ENCODE peak calls at places on chromosomes 6 and 20, in eight cellular contexts. One of them, this sample, is unnamed.

GRCh38 chr20:25077610-25078169 is 4.3 kb downstream of the VSX1 start:
- DNase-seq in nephron progenitor cell: peak
- DNase-seq in stimulated activated CD4-positive, alpha-beta T cell treated with anti-CD3 and anti-CD28 coated beads, Interleukin-4, amount 100 ng/mL, for 48 hours: no peak
- DNase-seq in effector CD8-positive, alpha-beta T cell: no peak
- DNase-seq in mucosa of gallbladder: peak
- DNase-seq in foreskin melanocyte: no peak
- DNase-seq in left kidney: no peak
- DNase-seq in NCI-H1105 treated with DMSO at 0.1 percent for 48 hours: no peak
- DNase-seq in this sample: peak

GRCh38 chr6:11188161-11188915 is 44.1 kb downstream of the NEDD9 start:
- DNase-seq in effector CD8-positive, alpha-beta T cell: no peak
- DNase-seq in mucosa of gallbladder: peak
- DNase-seq in NCI-H1105 treated with DMSO at 0.1 percent for 48 hours: no peak
- DNase-seq in nephron progenitor cell: no peak
- DNase-seq in foreskin melanocyte: no peak
- DNase-seq in stimulated activated CD4-positive, alpha-beta T cell treated with anti-CD3 and anti-CD28 coated beads, Interleukin-4, amount 100 ng/mL, for 48 hours: no peak
- DNase-seq in left kidney: no peak
- DNase-seq in this sample: no peak

GRCh38 chr6:139161169-139161568 is 26.3 kb downstream of the HECA start:
- DNase-seq in effector CD8-positive, alpha-beta T cell: peak
- DNase-seq in NCI-H1105 treated with DMSO at 0.1 percent for 48 hours: no peak
- DNase-seq in stimulated activated CD4-positive, alpha-beta T cell treated with anti-CD3 and anti-CD28 coated beads, Interleukin-4, amount 100 ng/mL, for 48 hours: no peak
- DNase-seq in nephron progenitor cell: no peak
- DNase-seq in mucosa of gallbladder: no peak
- DNase-seq in left kidney: no peak
- DNase-seq in foreskin melanocyte: no peak
- DNase-seq in this sample: peak

GRCh38 chr20:32623667-32624157 is 38.6 kb upstream of the NOL4L start:
- DNase-seq in stimulated activated CD4-positive, alpha-beta T cell treated with anti-CD3 and anti-CD28 coated beads, Interleukin-4, amount 100 ng/mL, for 48 hours: no peak
- DNase-seq in left kidney: peak
- DNase-seq in mucosa of gallbladder: no peak
- DNase-seq in effector CD8-positive, alpha-beta T cell: no peak
- DNase-seq in foreskin melanocyte: no peak
- DNase-seq in NCI-H1105 treated with DMSO at 0.1 percent for 48 hours: peak
- DNase-seq in nephron progenitor cell: peak
- DNase-seq in this sample: no peak

GRCh38 chr6:144955853-144956252 is 670.7 kb downstream of the UTRN start:
- DNase-seq in stimulated activated CD4-positive, alpha-beta T cell treated with anti-CD3 and anti-CD28 coated beads, Interleukin-4, amount 100 ng/mL, for 48 hours: no peak
- DNase-seq in foreskin melanocyte: no peak
- DNase-seq in mucosa of gallbladder: no peak
- DNase-seq in left kidney: no peak
- DNase-seq in NCI-H1105 treated with DMSO at 0.1 percent for 48 hours: no peak
- DNase-seq in nephron progenitor cell: no peak
- DNase-seq in effector CD8-positive, alpha-beta T cell: no peak
- DNase-seq in this sample: peak

GRCh38 chr6:139577124-139577800 is 202.8 kb upstream of the CITED2 start:
- DNase-seq in left kidney: peak
- DNase-seq in NCI-H1105 treated with DMSO at 0.1 percent for 48 hours: no peak
- DNase-seq in foreskin melanocyte: no peak
- DNase-seq in stimulated activated CD4-positive, alpha-beta T cell treated with anti-CD3 and anti-CD28 coated beads, Interleukin-4, amount 100 ng/mL, for 48 hours: no peak
- DNase-seq in mucosa of gallbladder: no peak
- DNase-seq in nephron progenitor cell: no peak
- DNase-seq in effector CD8-positive, alpha-beta T cell: no peak
- DNase-seq in this sample: peak

GRCh38 chr6:34573567-34574183 is 17.5 kb upstream of the SPDEF start:
- DNase-seq in mucosa of gallbladder: no peak
- DNase-seq in nephron progenitor cell: no peak
- DNase-seq in stimulated activated CD4-positive, alpha-beta T cell treated with anti-CD3 and anti-CD28 coated beads, Interleukin-4, amount 100 ng/mL, for 48 hours: no peak
- DNase-seq in foreskin melanocyte: no peak
- DNase-seq in NCI-H1105 treated with DMSO at 0.1 percent for 48 hours: no peak
- DNase-seq in left kidney: no peak
- DNase-seq in effector CD8-positive, alpha-beta T cell: no peak
- DNase-seq in this sample: no peak

GRCh38 chr6:30748851-30749540 is 4.6 kb upstream of the IER3 start:
- DNase-seq in effector CD8-positive, alpha-beta T cell: no peak
- DNase-seq in mucosa of gallbladder: no peak
- DNase-seq in nephron progenitor cell: no peak
- DNase-seq in left kidney: peak
- DNase-seq in NCI-H1105 treated with DMSO at 0.1 percent for 48 hours: no peak
- DNase-seq in foreskin melanocyte: peak
- DNase-seq in stimulated activated CD4-positive, alpha-beta T cell treated with anti-CD3 and anti-CD28 coated beads, Interleukin-4, amount 100 ng/mL, for 48 hours: no peak
- DNase-seq in this sample: peak

GRCh38 chr6:142702501-142703460 is 242.2 kb downstream of the HIVEP2 start:
- DNase-seq in NCI-H1105 treated with DMSO at 0.1 percent for 48 hours: no peak
- DNase-seq in mucosa of gallbladder: peak
- DNase-seq in left kidney: peak
- DNase-seq in foreskin melanocyte: no peak
- DNase-seq in nephron progenitor cell: no peak
- DNase-seq in stimulated activated CD4-positive, alpha-beta T cell treated with anti-CD3 and anti-CD28 coated beads, Interleukin-4, amount 100 ng/mL, for 48 hours: no peak
- DNase-seq in effector CD8-positive, alpha-beta T cell: no peak
- DNase-seq in this sample: no peak

GRCh38 chr20:22623211-22623610 is 38.8 kb upstream of the FOXA2 start:
- DNase-seq in mucosa of gallbladder: no peak
- DNase-seq in stimulated activated CD4-positive, alpha-beta T cell treated with anti-CD3 and anti-CD28 coated beads, Interleukin-4, amount 100 ng/mL, for 48 hours: no peak
- DNase-seq in left kidney: no peak
- DNase-seq in nephron progenitor cell: no peak
- DNase-seq in effector CD8-positive, alpha-beta T cell: no peak
- DNase-seq in NCI-H1105 treated with DMSO at 0.1 percent for 48 hours: no peak
- DNase-seq in foreskin melanocyte: no peak
- DNase-seq in this sample: peak

GRCh38 chr6:90008908-90009501 is 114.7 kb downstream of the GJA10 start:
- DNase-seq in nephron progenitor cell: no peak
- DNase-seq in left kidney: no peak
- DNase-seq in foreskin melanocyte: no peak
- DNase-seq in stimulated activated CD4-positive, alpha-beta T cell treated with anti-CD3 and anti-CD28 coated beads, Interleukin-4, amount 100 ng/mL, for 48 hours: no peak
- DNase-seq in mucosa of gallbladder: no peak
- DNase-seq in NCI-H1105 treated with DMSO at 0.1 percent for 48 hours: no peak
- DNase-seq in effector CD8-positive, alpha-beta T cell: no peak
- DNase-seq in this sample: peak

GRCh38 chr6:30411515-30412207 is 66.7 kb downstream of the RPP21 start:
- DNase-seq in foreskin melanocyte: peak
- DNase-seq in effector CD8-positive, alpha-beta T cell: peak
- DNase-seq in left kidney: peak
- DNase-seq in stimulated activated CD4-positive, alpha-beta T cell treated with anti-CD3 and anti-CD28 coated beads, Interleukin-4, amount 100 ng/mL, for 48 hours: peak
- DNase-seq in nephron progenitor cell: peak
- DNase-seq in NCI-H1105 treated with DMSO at 0.1 percent for 48 hours: peak
- DNase-seq in mucosa of gallbladder: peak
- DNase-seq in this sample: peak

GRCh38 chr20:56926501-56926900 is 297.4 kb downstream of the TFAP2C start:
- DNase-seq in nephron progenitor cell: no peak
- DNase-seq in mucosa of gallbladder: no peak
- DNase-seq in stimulated activated CD4-positive, alpha-beta T cell treated with anti-CD3 and anti-CD28 coated beads, Interleukin-4, amount 100 ng/mL, for 48 hours: no peak
- DNase-seq in foreskin melanocyte: no peak
- DNase-seq in NCI-H1105 treated with DMSO at 0.1 percent for 48 hours: no peak
- DNase-seq in effector CD8-positive, alpha-beta T cell: no peak
- DNase-seq in left kidney: no peak
- DNase-seq in this sample: no peak

GRCh38 chr20:1302578-1303541 is 26.1 kb downstream of the SDCBP2 start:
- DNase-seq in left kidney: peak
- DNase-seq in effector CD8-positive, alpha-beta T cell: no peak
- DNase-seq in mucosa of gallbladder: no peak
- DNase-seq in NCI-H1105 treated with DMSO at 0.1 percent for 48 hours: no peak
- DNase-seq in foreskin melanocyte: peak
- DNase-seq in nephron progenitor cell: no peak
- DNase-seq in stimulated activated CD4-positive, alpha-beta T cell treated with anti-CD3 and anti-CD28 coated beads, Interleukin-4, amount 100 ng/mL, for 48 hours: no peak
- DNase-seq in this sample: peak

GRCh38 chr6:169019111-169019510 is 234.5 kb downstream of the THBS2 start:
- DNase-seq in foreskin melanocyte: no peak
- DNase-seq in NCI-H1105 treated with DMSO at 0.1 percent for 48 hours: no peak
- DNase-seq in stimulated activated CD4-positive, alpha-beta T cell treated with anti-CD3 and anti-CD28 coated beads, Interleukin-4, amount 100 ng/mL, for 48 hours: no peak
- DNase-seq in effector CD8-positive, alpha-beta T cell: no peak
- DNase-seq in mucosa of gallbladder: no peak
- DNase-seq in left kidney: no peak
- DNase-seq in nephron progenitor cell: no peak
- DNase-seq in this sample: no peak

GRCh38 chr6:31651602-31652191 is 764 bp downstream of the BAG6 start:
- DNase-seq in nephron progenitor cell: no peak
- DNase-seq in mucosa of gallbladder: no peak
- DNase-seq in NCI-H1105 treated with DMSO at 0.1 percent for 48 hours: peak
- DNase-seq in left kidney: peak
- DNase-seq in foreskin melanocyte: no peak
- DNase-seq in stimulated activated CD4-positive, alpha-beta T cell treated with anti-CD3 and anti-CD28 coated beads, Interleukin-4, amount 100 ng/mL, for 48 hours: no peak
- DNase-seq in effector CD8-positive, alpha-beta T cell: no peak
- DNase-seq in this sample: peak

GRCh38 chr6:25192562-25192961 is 86.6 kb upstream of the CARMIL1 start:
- DNase-seq in NCI-H1105 treated with DMSO at 0.1 percent for 48 hours: no peak
- DNase-seq in nephron progenitor cell: no peak
- DNase-seq in foreskin melanocyte: no peak
- DNase-seq in mucosa of gallbladder: no peak
- DNase-seq in effector CD8-positive, alpha-beta T cell: no peak
- DNase-seq in stimulated activated CD4-positive, alpha-beta T cell treated with anti-CD3 and anti-CD28 coated beads, Interleukin-4, amount 100 ng/mL, for 48 hours: no peak
- DNase-seq in left kidney: no peak
- DNase-seq in this sample: peak

GRCh38 chr20:910840-911770 is 5.0 kb downstream of the ANGPT4 start:
- DNase-seq in mucosa of gallbladder: no peak
- DNase-seq in stimulated activated CD4-positive, alpha-beta T cell treated with anti-CD3 and anti-CD28 coated beads, Interleukin-4, amount 100 ng/mL, for 48 hours: no peak
- DNase-seq in left kidney: peak
- DNase-seq in foreskin melanocyte: no peak
- DNase-seq in nephron progenitor cell: no peak
- DNase-seq in effector CD8-positive, alpha-beta T cell: no peak
- DNase-seq in NCI-H1105 treated with DMSO at 0.1 percent for 48 hours: no peak
- DNase-seq in this sample: peak

GRCh38 chr6:52820198-52820597 is 16.6 kb upstream of the GSTA1 start:
- DNase-seq in left kidney: no peak
- DNase-seq in NCI-H1105 treated with DMSO at 0.1 percent for 48 hours: no peak
- DNase-seq in nephron progenitor cell: no peak
- DNase-seq in mucosa of gallbladder: no peak
- DNase-seq in stimulated activated CD4-positive, alpha-beta T cell treated with anti-CD3 and anti-CD28 coated beads, Interleukin-4, amount 100 ng/mL, for 48 hours: no peak
- DNase-seq in effector CD8-positive, alpha-beta T cell: no peak
- DNase-seq in foreskin melanocyte: no peak
- DNase-seq in this sample: peak

GRCh38 chr6:45138765-45139164 is 189.4 kb upstream of the RUNX2 start:
- DNase-seq in left kidney: no peak
- DNase-seq in nephron progenitor cell: no peak
- DNase-seq in effector CD8-positive, alpha-beta T cell: no peak
- DNase-seq in NCI-H1105 treated with DMSO at 0.1 percent for 48 hours: no peak
- DNase-seq in stimulated activated CD4-positive, alpha-beta T cell treated with anti-CD3 and anti-CD28 coated beads, Interleukin-4, amount 100 ng/mL, for 48 hours: no peak
- DNase-seq in foreskin melanocyte: no peak
- DNase-seq in mucosa of gallbladder: no peak
- DNase-seq in this sample: no peak

GRCh38 chr6:106477790-106478189 is 117.3 kb downstream of the CRYBG1 start:
- DNase-seq in nephron progenitor cell: no peak
- DNase-seq in mucosa of gallbladder: no peak
- DNase-seq in effector CD8-positive, alpha-beta T cell: no peak
- DNase-seq in stimulated activated CD4-positive, alpha-beta T cell treated with anti-CD3 and anti-CD28 coated beads, Interleukin-4, amount 100 ng/mL, for 48 hours: no peak
- DNase-seq in foreskin melanocyte: peak
- DNase-seq in NCI-H1105 treated with DMSO at 0.1 percent for 48 hours: peak
- DNase-seq in left kidney: no peak
- DNase-seq in this sample: peak

GRCh38 chr20:11917663-11918062 is at the start of gene BTBD3:
- DNase-seq in left kidney: peak
- DNase-seq in foreskin melanocyte: peak
- DNase-seq in nephron progenitor cell: no peak
- DNase-seq in mucosa of gallbladder: peak
- DNase-seq in NCI-H1105 treated with DMSO at 0.1 percent for 48 hours: peak
- DNase-seq in stimulated activated CD4-positive, alpha-beta T cell treated with anti-CD3 and anti-CD28 coated beads, Interleukin-4, amount 100 ng/mL, for 48 hours: no peak
- DNase-seq in effector CD8-positive, alpha-beta T cell: no peak
- DNase-seq in this sample: no peak

GRCh38 chr6:1263039-1263849 is 48.7 kb upstream of the FOXQ1 start:
- DNase-seq in nephron progenitor cell: no peak
- DNase-seq in NCI-H1105 treated with DMSO at 0.1 percent for 48 hours: no peak
- DNase-seq in left kidney: no peak
- DNase-seq in foreskin melanocyte: peak
- DNase-seq in effector CD8-positive, alpha-beta T cell: no peak
- DNase-seq in stimulated activated CD4-positive, alpha-beta T cell treated with anti-CD3 and anti-CD28 coated beads, Interleukin-4, amount 100 ng/mL, for 48 hours: no peak
- DNase-seq in mucosa of gallbladder: no peak
- DNase-seq in this sample: peak

GRCh38 chr6:163324928-163325784 is 89.4 kb upstream of the QKI start:
- DNase-seq in stimulated activated CD4-positive, alpha-beta T cell treated with anti-CD3 and anti-CD28 coated beads, Interleukin-4, amount 100 ng/mL, for 48 hours: no peak
- DNase-seq in mucosa of gallbladder: peak
- DNase-seq in left kidney: peak
- DNase-seq in nephron progenitor cell: peak
- DNase-seq in foreskin melanocyte: peak
- DNase-seq in NCI-H1105 treated with DMSO at 0.1 percent for 48 hours: no peak
- DNase-seq in effector CD8-positive, alpha-beta T cell: no peak
- DNase-seq in this sample: peak

GRCh38 chr20:24773751-24774201 is 175.3 kb upstream of the CST7 start:
- DNase-seq in stimulated activated CD4-positive, alpha-beta T cell treated with anti-CD3 and anti-CD28 coated beads, Interleukin-4, amount 100 ng/mL, for 48 hours: no peak
- DNase-seq in NCI-H1105 treated with DMSO at 0.1 percent for 48 hours: no peak
- DNase-seq in foreskin melanocyte: no peak
- DNase-seq in nephron progenitor cell: no peak
- DNase-seq in effector CD8-positive, alpha-beta T cell: no peak
- DNase-seq in left kidney: no peak
- DNase-seq in mucosa of gallbladder: no peak
- DNase-seq in this sample: peak

GRCh38 chr6:127267742-127268588 is 1.3 kb downstream of the RNF146 start:
- DNase-seq in effector CD8-positive, alpha-beta T cell: no peak
- DNase-seq in stimulated activated CD4-positive, alpha-beta T cell treated with anti-CD3 and anti-CD28 coated beads, Interleukin-4, amount 100 ng/mL, for 48 hours: no peak
- DNase-seq in nephron progenitor cell: no peak
- DNase-seq in left kidney: peak
- DNase-seq in foreskin melanocyte: no peak
- DNase-seq in NCI-H1105 treated with DMSO at 0.1 percent for 48 hours: peak
- DNase-seq in mucosa of gallbladder: no peak
- DNase-seq in this sample: peak

GRCh38 chr6:15247750-15248450 is 2.0 kb downstream of the JARID2 start:
- DNase-seq in NCI-H1105 treated with DMSO at 0.1 percent for 48 hours: peak
- DNase-seq in stimulated activated CD4-positive, alpha-beta T cell treated with anti-CD3 and anti-CD28 coated beads, Interleukin-4, amount 100 ng/mL, for 48 hours: peak
- DNase-seq in left kidney: peak
- DNase-seq in effector CD8-positive, alpha-beta T cell: peak
- DNase-seq in mucosa of gallbladder: peak
- DNase-seq in nephron progenitor cell: peak
- DNase-seq in foreskin melanocyte: no peak
- DNase-seq in this sample: peak

GRCh38 chr6:33620158-33620583 is 951 bp upstream of the ITPR3 start:
- DNase-seq in NCI-H1105 treated with DMSO at 0.1 percent for 48 hours: peak
- DNase-seq in nephron progenitor cell: peak
- DNase-seq in left kidney: peak
- DNase-seq in foreskin melanocyte: no peak
- DNase-seq in effector CD8-positive, alpha-beta T cell: no peak
- DNase-seq in mucosa of gallbladder: peak
- DNase-seq in stimulated activated CD4-positive, alpha-beta T cell treated with anti-CD3 and anti-CD28 coated beads, Interleukin-4, amount 100 ng/mL, for 48 hours: no peak
- DNase-seq in this sample: peak

GRCh38 chr6:35090734-35091133 is 50.4 kb downstream of the TCP11 start:
- DNase-seq in nephron progenitor cell: no peak
- DNase-seq in NCI-H1105 treated with DMSO at 0.1 percent for 48 hours: no peak
- DNase-seq in mucosa of gallbladder: no peak
- DNase-seq in effector CD8-positive, alpha-beta T cell: no peak
- DNase-seq in stimulated activated CD4-positive, alpha-beta T cell treated with anti-CD3 and anti-CD28 coated beads, Interleukin-4, amount 100 ng/mL, for 48 hours: no peak
- DNase-seq in foreskin melanocyte: no peak
- DNase-seq in left kidney: no peak
- DNase-seq in this sample: no peak

GRCh38 chr6:44542401-44543116 is 155.1 kb downstream of the CDC5L start:
- DNase-seq in nephron progenitor cell: no peak
- DNase-seq in foreskin melanocyte: no peak
- DNase-seq in mucosa of gallbladder: no peak
- DNase-seq in NCI-H1105 treated with DMSO at 0.1 percent for 48 hours: no peak
- DNase-seq in stimulated activated CD4-positive, alpha-beta T cell treated with anti-CD3 and anti-CD28 coated beads, Interleukin-4, amount 100 ng/mL, for 48 hours: no peak
- DNase-seq in effector CD8-positive, alpha-beta T cell: no peak
- DNase-seq in left kidney: peak
- DNase-seq in this sample: peak

GRCh38 chr6:118509009-118509617 is 39.0 kb upstream of the PLN start:
- DNase-seq in effector CD8-positive, alpha-beta T cell: no peak
- DNase-seq in NCI-H1105 treated with DMSO at 0.1 percent for 48 hours: peak
- DNase-seq in left kidney: peak
- DNase-seq in foreskin melanocyte: peak
- DNase-seq in stimulated activated CD4-positive, alpha-beta T cell treated with anti-CD3 and anti-CD28 coated beads, Interleukin-4, amount 100 ng/mL, for 48 hours: no peak
- DNase-seq in nephron progenitor cell: no peak
- DNase-seq in mucosa of gallbladder: no peak
- DNase-seq in this sample: peak

GRCh38 chr6:38827024-38827423 is 111.9 kb downstream of the DNAH8 start:
- DNase-seq in stimulated activated CD4-positive, alpha-beta T cell treated with anti-CD3 and anti-CD28 coated beads, Interleukin-4, amount 100 ng/mL, for 48 hours: no peak
- DNase-seq in NCI-H1105 treated with DMSO at 0.1 percent for 48 hours: no peak
- DNase-seq in foreskin melanocyte: no peak
- DNase-seq in left kidney: no peak
- DNase-seq in nephron progenitor cell: no peak
- DNase-seq in mucosa of gallbladder: no peak
- DNase-seq in effector CD8-positive, alpha-beta T cell: no peak
- DNase-seq in this sample: no peak